ENCODE peak calls at places on chromosomes 6 and 20, in five cellular contexts. G is islet precursor cell; T is effector CD4-positive, alpha-beta T cell; C is naive thymus-derived CD4-positive, alpha-beta T cell; F is anterior cingulate cortex. W is an unnamed sample.

GRCh38 chr20:38883081-38883980 is 42.9 kb upstream of the FAM83D start:
- DNase-seq in G (no peak), T (no peak), C (no peak), F (peak), W (peak)

GRCh38 chr20:51526754-51527153 is 15.8 kb downstream of the NFATC2 start:
- DNase-seq in G (no peak), T (no peak), C (no peak), F (no peak), W (no peak)

GRCh38 chr6:166555066-166555465 is 31.4 kb downstream of the RAMACL start:
- DNase-seq in G (no peak), T (no peak), C (no peak), F (no peak), W (no peak)

GRCh38 chr6:163334264-163334663 is 80.3 kb upstream of the QKI start:
- DNase-seq in G (no peak), T (no peak), C (no peak), F (no peak), W (peak)

GRCh38 chr20:39954585-39954984 is 734.5 kb downstream of the MAFB start:
- DNase-seq in G (no peak), T (no peak), C (no peak), F (no peak), W (no peak)

GRCh38 chr20:34269996-34270627 is 28.9 kb downstream of the ASIP start:
- DNase-seq in G (no peak), T (no peak), C (no peak), F (no peak), W (peak)

GRCh38 chr20:50484271-50484976 is 25.8 kb upstream of the PTPN1 start:
- DNase-seq in G (no peak), T (no peak), C (no peak), F (no peak), W (no peak)

GRCh38 chr6:167733740-167734661 is 92.7 kb upstream of the AFDN start:
- DNase-seq in G (peak), T (no peak), C (no peak), F (no peak), W (no peak)

GRCh38 chr6:33875696-33876095 is 71.9 kb upstream of the MLN start:
- DNase-seq in G (peak), T (no peak), C (no peak), F (no peak), W (no peak)